ENCODE peak calls at places on chromosomes 12 and 14, in nine cellular contexts. One of them, this sample, is unnamed.

GRCh38 chr12:56935157-56935556 is 949 bp upstream of the SDR9C7 start:
- DNase-seq in BJ: no peak
- DNase-seq in osteoblast: no peak
- DNase-seq in AG09309: no peak
- DNase-seq in fibroblast of lung: no peak
- DNase-seq in esophagus squamous epithelium: no peak
- DNase-seq in left ventricle myocardium inferior: no peak
- DNase-seq in brain microvascular endothelial cell: no peak
- DNase-seq in ascending aorta: no peak
- DNase-seq in this sample: no peak

GRCh38 chr12:55515696-55516095 is 23.5 kb downstream of the OR6C68 start:
- DNase-seq in BJ: no peak
- DNase-seq in ascending aorta: no peak
- DNase-seq in AG09309: no peak
- DNase-seq in left ventricle myocardium inferior: no peak
- DNase-seq in fibroblast of lung: no peak
- DNase-seq in brain microvascular endothelial cell: no peak
- DNase-seq in esophagus squamous epithelium: no peak
- DNase-seq in osteoblast: peak; percentile 27
- DNase-seq in this sample: no peak

GRCh38 chr14:85539510-85539909 is 9.6 kb downstream of the FLRT2 start:
- DNase-seq in BJ: no peak
- DNase-seq in ascending aorta: no peak
- DNase-seq in fibroblast of lung: no peak
- DNase-seq in AG09309: no peak
- DNase-seq in osteoblast: no peak
- DNase-seq in esophagus squamous epithelium: no peak
- DNase-seq in brain microvascular endothelial cell: no peak
- DNase-seq in left ventricle myocardium inferior: no peak
- DNase-seq in this sample: no peak

GRCh38 chr14:37063467-37064240 is 108.8 kb downstream of the SLC25A21 start:
- DNase-seq in fibroblast of lung: no peak
- DNase-seq in brain microvascular endothelial cell: no peak
- DNase-seq in left ventricle myocardium inferior: no peak
- DNase-seq in ascending aorta: no peak
- DNase-seq in BJ: no peak
- DNase-seq in osteoblast: no peak
- DNase-seq in esophagus squamous epithelium: no peak
- DNase-seq in AG09309: no peak
- DNase-seq in this sample: peak; percentile 12

GRCh38 chr14:72594099-72594901 is 299.6 kb downstream of the DPF3 start:
- DNase-seq in left ventricle myocardium inferior: no peak
- DNase-seq in brain microvascular endothelial cell: no peak
- DNase-seq in osteoblast: no peak
- DNase-seq in esophagus squamous epithelium: no peak
- DNase-seq in AG09309: no peak
- DNase-seq in BJ: no peak
- DNase-seq in fibroblast of lung: no peak
- DNase-seq in ascending aorta: no peak
- DNase-seq in this sample: no peak

GRCh38 chr12:128323115-128323514 is 56.1 kb downstream of the TMEM132C start:
- DNase-seq in brain microvascular endothelial cell: no peak
- DNase-seq in fibroblast of lung: no peak
- DNase-seq in BJ: no peak
- DNase-seq in ascending aorta: no peak
- DNase-seq in osteoblast: no peak
- DNase-seq in AG09309: no peak
- DNase-seq in esophagus squamous epithelium: no peak
- DNase-seq in left ventricle myocardium inferior: no peak
- DNase-seq in this sample: no peak

GRCh38 chr12:21764063-21764462 is 10.4 kb downstream of the KCNJ8 start:
- DNase-seq in left ventricle myocardium inferior: no peak
- DNase-seq in osteoblast: no peak
- DNase-seq in brain microvascular endothelial cell: no peak
- DNase-seq in esophagus squamous epithelium: no peak
- DNase-seq in fibroblast of lung: no peak
- DNase-seq in AG09309: no peak
- DNase-seq in BJ: no peak
- DNase-seq in ascending aorta: no peak
- DNase-seq in this sample: no peak

GRCh38 chr12:65824314-65824563 is at the start of gene HMGA2:
- DNase-seq in osteoblast: no peak
- DNase-seq in esophagus squamous epithelium: no peak
- DNase-seq in AG09309: peak; percentile 50
- DNase-seq in BJ: no peak
- DNase-seq in brain microvascular endothelial cell: no peak
- DNase-seq in left ventricle myocardium inferior: no peak
- DNase-seq in fibroblast of lung: peak; percentile 89
- DNase-seq in ascending aorta: peak; percentile 63
- DNase-seq in this sample: peak; percentile 83

GRCh38 chr12:107379852-107380567 is 286.7 kb upstream of the CRY1 start:
- DNase-seq in esophagus squamous epithelium: no peak
- DNase-seq in BJ: peak; percentile 35
- DNase-seq in osteoblast: no peak
- DNase-seq in ascending aorta: no peak
- DNase-seq in brain microvascular endothelial cell: peak; percentile 33
- DNase-seq in fibroblast of lung: peak; percentile 34
- DNase-seq in left ventricle myocardium inferior: no peak
- DNase-seq in AG09309: no peak
- DNase-seq in this sample: peak; percentile 26

GRCh38 chr12:131223791-131224567 is 270.3 kb downstream of the ADGRD1 start:
- DNase-seq in ascending aorta: no peak
- DNase-seq in AG09309: no peak
- DNase-seq in BJ: no peak
- DNase-seq in osteoblast: no peak
- DNase-seq in fibroblast of lung: no peak
- DNase-seq in left ventricle myocardium inferior: no peak
- DNase-seq in brain microvascular endothelial cell: no peak
- DNase-seq in esophagus squamous epithelium: no peak
- DNase-seq in this sample: no peak

GRCh38 chr12:124497658-124498057 is 69.8 kb downstream of the NCOR2 start:
- DNase-seq in BJ: peak; percentile 39
- DNase-seq in brain microvascular endothelial cell: peak; percentile 92
- DNase-seq in osteoblast: peak; percentile 100
- DNase-seq in AG09309: no peak
- DNase-seq in ascending aorta: peak; percentile 89
- DNase-seq in fibroblast of lung: peak; percentile 91
- DNase-seq in left ventricle myocardium inferior: peak; percentile 84
- DNase-seq in esophagus squamous epithelium: no peak
- DNase-seq in this sample: peak; percentile 83

GRCh38 chr12:108316153-108316892 is 22.8 kb downstream of the CMKLR1 start:
- DNase-seq in BJ: no peak
- DNase-seq in left ventricle myocardium inferior: no peak
- DNase-seq in ascending aorta: no peak
- DNase-seq in esophagus squamous epithelium: no peak
- DNase-seq in fibroblast of lung: no peak
- DNase-seq in osteoblast: no peak
- DNase-seq in brain microvascular endothelial cell: no peak
- DNase-seq in AG09309: no peak
- DNase-seq in this sample: no peak

GRCh38 chr14:20934148-20934762 is 21.0 kb upstream of the RNASE2 start:
- DNase-seq in fibroblast of lung: peak; percentile 5
- DNase-seq in AG09309: no peak
- DNase-seq in esophagus squamous epithelium: no peak
- DNase-seq in left ventricle myocardium inferior: peak; percentile 20
- DNase-seq in ascending aorta: peak; percentile 65
- DNase-seq in BJ: no peak
- DNase-seq in brain microvascular endothelial cell: no peak
- DNase-seq in osteoblast: peak; percentile 23
- DNase-seq in this sample: peak; percentile 29

GRCh38 chr14:36805116-36805515 is 143.5 kb downstream of the PAX9 start:
- DNase-seq in esophagus squamous epithelium: no peak
- DNase-seq in AG09309: no peak
- DNase-seq in osteoblast: no peak
- DNase-seq in fibroblast of lung: no peak
- DNase-seq in left ventricle myocardium inferior: peak; percentile 34
- DNase-seq in BJ: no peak
- DNase-seq in ascending aorta: no peak
- DNase-seq in brain microvascular endothelial cell: no peak
- DNase-seq in this sample: no peak

GRCh38 chr12:29733060-29733459 is 50.7 kb downstream of the TMTC1 start:
- DNase-seq in osteoblast: no peak
- DNase-seq in fibroblast of lung: no peak
- DNase-seq in ascending aorta: no peak
- DNase-seq in left ventricle myocardium inferior: no peak
- DNase-seq in AG09309: no peak
- DNase-seq in brain microvascular endothelial cell: no peak
- DNase-seq in esophagus squamous epithelium: no peak
- DNase-seq in BJ: no peak
- DNase-seq in this sample: peak; percentile 58

GRCh38 chr12:15563683-15564082 is 225.5 kb downstream of the EPS8 start:
- DNase-seq in osteoblast: peak; percentile 38
- DNase-seq in left ventricle myocardium inferior: no peak
- DNase-seq in esophagus squamous epithelium: no peak
- DNase-seq in fibroblast of lung: peak; percentile 75
- DNase-seq in BJ: no peak
- DNase-seq in brain microvascular endothelial cell: peak; percentile 24
- DNase-seq in AG09309: peak; percentile 37
- DNase-seq in ascending aorta: peak; percentile 76
- DNase-seq in this sample: peak; percentile 84

DNA sequence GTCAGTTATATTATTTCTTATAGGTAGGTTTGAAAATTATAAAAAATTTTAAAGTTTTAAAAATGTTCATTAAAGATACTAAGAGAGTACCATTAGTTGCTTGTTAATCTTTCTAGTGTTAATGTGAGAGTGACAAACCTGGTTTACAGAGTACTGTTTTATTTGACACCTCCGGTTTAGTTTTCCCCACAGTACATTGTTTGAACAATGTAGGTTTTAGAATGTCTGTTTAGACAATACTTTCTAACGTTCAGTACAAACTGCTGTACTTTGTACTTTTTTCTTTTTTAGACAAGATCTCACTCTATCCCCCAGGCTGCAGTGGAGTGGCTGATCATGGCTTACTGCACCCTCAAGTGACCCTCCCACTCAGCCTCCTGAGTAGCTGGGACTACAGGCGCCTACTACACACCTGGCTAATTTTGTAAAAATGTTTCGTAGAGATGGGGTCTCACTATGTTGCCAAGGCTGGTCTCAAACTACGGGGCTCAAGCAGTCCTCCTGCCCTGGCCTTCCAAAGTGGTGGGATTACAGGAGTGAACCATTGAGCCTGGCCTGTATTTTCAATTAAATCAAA is 3.2 kb downstream of the BICDL1 start:
- DNase-seq in left ventricle myocardium inferior: no peak
- DNase-seq in brain microvascular endothelial cell: no peak
- DNase-seq in ascending aorta: no peak
- DNase-seq in BJ: no peak
- DNase-seq in fibroblast of lung: no peak
- DNase-seq in osteoblast: no peak
- DNase-seq in AG09309: no peak
- DNase-seq in esophagus squamous epithelium: no peak
- DNase-seq in this sample: no peak
- H3K4me3 ChIP-seq in left ventricle myocardium inferior: no peak overlapping the region
- H3K4me3 ChIP-seq in brain microvascular endothelial cell: no peak overlapping the region
- H3K4me3 ChIP-seq in ascending aorta: no peak overlapping the region
- H3K4me3 ChIP-seq in BJ: no peak overlapping the region
- H3K4me3 ChIP-seq in fibroblast of lung: no peak overlapping the region
- H3K4me3 ChIP-seq in osteoblast: no peak overlapping the region
- H3K4me3 ChIP-seq in AG09309: no peak overlapping the region
- H3K4me3 ChIP-seq in esophagus squamous epithelium: no peak overlapping the region
- H3K4me3 ChIP-seq in this sample: no peak overlapping the region

DNA sequence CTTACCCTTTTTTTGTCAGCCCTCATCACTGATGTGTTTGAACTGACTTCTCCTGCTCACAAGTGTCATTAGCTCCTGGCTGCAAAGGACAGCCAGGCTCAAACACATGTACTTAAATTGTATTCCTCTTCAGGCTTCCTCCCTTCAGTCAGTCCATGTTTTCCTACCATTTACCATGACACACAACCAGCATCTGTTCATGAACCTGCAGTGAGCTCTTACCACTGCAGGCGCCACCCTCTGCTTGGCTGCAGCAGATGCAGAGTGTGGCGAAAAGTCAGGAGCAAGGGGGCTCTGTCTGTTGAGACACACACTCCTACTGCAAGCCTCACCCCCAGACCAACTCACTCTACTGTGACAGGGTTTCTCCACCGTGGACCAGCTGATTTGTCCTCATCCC is 70.2 kb downstream of the TSPAN11 start:
- DNase-seq in AG09309: no peak
- DNase-seq in osteoblast: peak; percentile 62
- DNase-seq in esophagus squamous epithelium: no peak
- DNase-seq in BJ: no peak
- DNase-seq in ascending aorta: no peak
- DNase-seq in left ventricle myocardium inferior: no peak
- DNase-seq in brain microvascular endothelial cell: no peak
- DNase-seq in fibroblast of lung: peak; percentile 8
- DNase-seq in this sample: no peak
- TF ChIP-seq CTCF in AG09309: no peak
- TF ChIP-seq CTCF in osteoblast: no peak
- TF ChIP-seq CTCF in esophagus squamous epithelium: no peak
- TF ChIP-seq CTCF in BJ: no peak
- TF ChIP-seq CTCF in ascending aorta: no peak
- TF ChIP-seq CTCF in left ventricle myocardium inferior: no peak
- TF ChIP-seq CTCF in brain microvascular endothelial cell: no peak
- TF ChIP-seq CTCF in fibroblast of lung: no peak
- TF ChIP-seq CTCF in this sample: no peak

DNA sequence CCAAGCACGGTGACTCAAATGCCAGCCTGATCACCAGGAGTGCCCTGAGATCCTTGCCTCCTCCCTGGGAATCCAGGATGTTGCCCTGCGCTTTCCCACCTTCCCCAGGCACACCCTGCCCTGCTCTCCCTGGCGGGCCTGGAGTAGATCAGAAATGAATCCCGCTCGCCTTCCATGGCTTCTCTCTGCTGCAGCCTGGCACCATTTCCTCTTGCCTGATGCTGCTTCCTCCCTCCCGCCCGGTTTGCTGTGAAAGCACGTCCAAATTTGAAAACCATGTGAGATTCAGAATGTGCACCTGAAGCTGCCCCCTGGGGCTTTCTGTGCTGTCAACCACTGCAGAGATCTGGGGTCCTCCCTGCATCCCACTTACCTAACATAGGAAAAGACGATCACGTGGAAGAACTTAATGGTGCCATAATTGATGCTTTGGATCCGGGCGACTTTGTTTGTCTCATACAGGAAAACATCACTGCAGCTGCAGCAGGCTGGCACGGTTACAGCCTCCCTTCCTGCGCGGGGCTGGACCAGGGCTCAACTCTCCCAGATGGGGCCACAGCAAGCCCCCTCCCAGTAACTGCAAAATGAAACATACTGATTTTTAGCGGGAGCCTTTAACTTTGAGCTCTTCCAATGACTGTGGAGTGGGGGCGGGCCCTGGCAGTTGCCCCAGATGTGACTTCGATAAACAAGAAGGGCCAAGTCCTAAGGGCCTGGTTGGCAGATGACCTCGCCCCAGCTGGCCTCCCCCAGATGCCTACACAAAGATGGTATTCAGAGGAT is 24.9 kb upstream of the C12orf76 start:
- DNase-seq in left ventricle myocardium inferior: peak; percentile 21
- DNase-seq in esophagus squamous epithelium: no peak
- DNase-seq in BJ: no peak
- DNase-seq in brain microvascular endothelial cell: no peak
- DNase-seq in AG09309: no peak
- DNase-seq in osteoblast: peak; percentile 88
- DNase-seq in ascending aorta: no peak
- DNase-seq in fibroblast of lung: peak; percentile 23
- DNase-seq in this sample: no peak
- H3K4me3 ChIP-seq in left ventricle myocardium inferior: peak overlapping the region; percentile 55
- H3K4me3 ChIP-seq in esophagus squamous epithelium: peak overlapping the region; percentile 44
- H3K4me3 ChIP-seq in BJ: peak overlapping the region; percentile 32
- H3K4me3 ChIP-seq in brain microvascular endothelial cell: peak overlapping the region; percentile 56
- H3K4me3 ChIP-seq in AG09309: peak overlapping the region; percentile 48
- H3K4me3 ChIP-seq in osteoblast: peak overlapping the region; percentile 89
- H3K4me3 ChIP-seq in ascending aorta: peak overlapping the region; percentile 54
- H3K4me3 ChIP-seq in fibroblast of lung: peak overlapping the region; percentile 64
- H3K4me3 ChIP-seq in this sample: peak overlapping the region; percentile 27

GRCh38 chr14:91406451-91406850 is 11.2 kb downstream of the CCDC88C start:
- DNase-seq in left ventricle myocardium inferior: no peak
- DNase-seq in AG09309: no peak
- DNase-seq in fibroblast of lung: no peak
- DNase-seq in BJ: no peak
- DNase-seq in esophagus squamous epithelium: no peak
- DNase-seq in ascending aorta: no peak
- DNase-seq in brain microvascular endothelial cell: no peak
- DNase-seq in osteoblast: no peak
- DNase-seq in this sample: no peak
- TF ChIP-seq CTCF in left ventricle myocardium inferior: no peak
- TF ChIP-seq CTCF in AG09309: no peak
- TF ChIP-seq CTCF in fibroblast of lung: no peak
- TF ChIP-seq CTCF in BJ: no peak
- TF ChIP-seq CTCF in esophagus squamous epithelium: no peak
- TF ChIP-seq CTCF in ascending aorta: no peak
- TF ChIP-seq CTCF in brain microvascular endothelial cell: no peak
- TF ChIP-seq CTCF in osteoblast: no peak
- TF ChIP-seq CTCF in this sample: no peak

This sample was measured in cardiac fibroblast.